ENCODE peak calls at places on chromosomes 16 and 17, in five cellular contexts. G is A549, J is GM12878, C is K562, M is HepG2. L is an unnamed sample.

GRCh38 chr17:78661092-78661770 is 84.0 kb upstream of the DNAH17 start:
- DNase-seq in C (no peak), J (no peak), G (peak), M (no peak), L (no peak)

GRCh38 chr17:39270923-39271322 is 45.2 kb upstream of the STAC2 start:
- DNase-seq in M (no peak), J (no peak), G (no peak), C (no peak), L (peak)

GRCh38 chr16:35399133-35399532 is 1939.7 kb downstream of the TP53TG3F start:
- DNase-seq in M (no peak), C (no peak), G (no peak), J (no peak), L (no peak)

GRCh38 chr16:50399411-50399810 is 30.6 kb upstream of the BRD7 start:
- DNase-seq in J (no peak), C (no peak), M (no peak), G (no peak), L (no peak)

GRCh38 chr17:60730273-60730672 is 52.6 kb downstream of the BCAS3 start:
- DNase-seq in C (no peak), J (no peak), G (no peak), M (no peak), L (no peak)

GRCh38 chr17:58332720-58333395 is 4.3 kb upstream of the TSPOAP1 start:
- DNase-seq in J (no peak), M (no peak), C (no peak), G (no peak), L (no peak)

GRCh38 chr17:58367462-58367861 is 15.5 kb upstream of the SUPT4H1 start:
- DNase-seq in C (peak), J (no peak), M (no peak), G (no peak), L (no peak)

GRCh38 chr16:75476817-75477216 is 12.3 kb upstream of the TMEM170A start:
- DNase-seq in G (no peak), C (no peak), J (no peak), M (no peak), L (no peak)

GRCh38 chr16:24754543-24754942 is 25.1 kb downstream of the TNRC6A start:
- DNase-seq in M (no peak), G (no peak), J (no peak), C (no peak), L (no peak)

GRCh38 chr16:81035975-81036750 is 521 bp downstream of the ATMIN start:
- DNase-seq in C (peak), G (peak), J (no peak), M (peak), L (peak)

GRCh38 chr17:73820686-73821448 is 176.6 kb upstream of the SDK2 start:
- DNase-seq in M (no peak), J (no peak), C (peak), G (no peak), L (peak)

GRCh38 chr17:56939869-56940484 is 20.9 kb downstream of the COIL start:
- DNase-seq in C (peak), M (peak), J (no peak), G (peak), L (peak)

GRCh38 chr16:11301645-11302513 is 20.7 kb upstream of the PRM1 start:
- DNase-seq in C (no peak), G (no peak), M (no peak), J (no peak), L (no peak)

GRCh38 chr16:85136705-85137322 is 24.5 kb upstream of the CIBAR2 start:
- DNase-seq in M (peak), G (no peak), C (no peak), J (no peak), L (peak)

GRCh38 chr16:64951193-64951592 is 170.7 kb downstream of the CDH11 start:
- DNase-seq in G (no peak), J (no peak), C (no peak), M (no peak), L (no peak)

GRCh38 chr16:70769131-70769530 is 31.8 kb downstream of the VAC14 start:
- DNase-seq in G (no peak), M (no peak), J (no peak), C (no peak), L (no peak)

GRCh38 chr17:64354396-64354795 is 36.3 kb downstream of the PECAM1 start:
- DNase-seq in M (no peak), C (no peak), G (no peak), J (no peak), L (peak)

GRCh38 chr17:67326440-67326839 is 39.9 kb downstream of the PSMD12 start:
- DNase-seq in C (no peak), M (no peak), J (no peak), G (no peak), L (no peak)

GRCh38 chr17:62703269-62703775 is 75.9 kb downstream of the MRC2 start:
- DNase-seq in M (no peak), J (no peak), C (peak), G (peak), L (no peak)

GRCh38 chr17:12727076-12727750 is 61.5 kb downstream of the MYOCD start:
- DNase-seq in C (no peak), J (no peak), M (no peak), G (no peak), L (no peak)

GRCh38 chr16:74635303-74635702 is 28.4 kb upstream of the GLG1 start:
- DNase-seq in M (peak), G (no peak), C (no peak), J (no peak), L (no peak)

GRCh38 chr17:4313482-4314114 is 49.8 kb upstream of the ANKFY1 start:
- DNase-seq in C (no peak), G (no peak), M (no peak), J (no peak), L (no peak)

GRCh38 chr16:82660078-82660645 is 33.4 kb downstream of the CDH13 start:
- DNase-seq in C (no peak), G (no peak), M (no peak), J (no peak), L (peak)

GRCh38 chr16:23207485-23207884 is 24.9 kb downstream of the SCNN1G start:
- DNase-seq in G (no peak), M (no peak), C (no peak), J (no peak), L (no peak)

GRCh38 chr17:21008516-21008915 is 34.3 kb downstream of the USP22 start:
- DNase-seq in M (no peak), C (no peak), G (no peak), J (no peak), L (no peak)

GRCh38 chr17:6514371-6514770 is 42.0 kb downstream of the PITPNM3 start:
- DNase-seq in G (no peak), C (no peak), M (no peak), J (no peak), L (no peak)

GRCh38 chr17:4515501-4515900 is 16.8 kb downstream of the SPNS2 start:
- DNase-seq in J (no peak), G (no peak), M (no peak), C (no peak), L (no peak)

GRCh38 chr16:12728471-12728870 is 75.2 kb downstream of the CPPED1 start:
- DNase-seq in J (no peak), G (no peak), C (no peak), M (no peak), L (peak)

GRCh38 chr17:38747385-38748328 is 479 bp downstream of the PCGF2 start:
- DNase-seq in G (no peak), C (peak), J (no peak), M (no peak), L (peak)

GRCh38 chr17:73359987-73360410 is 48.2 kb upstream of the CDC42EP4 start:
- DNase-seq in G (no peak), M (peak), J (no peak), C (no peak), L (peak)

GRCh38 chr16:46826618-46827017 is 4.4 kb downstream of the C16orf87 start:
- DNase-seq in C (no peak), G (no peak), M (no peak), J (no peak), L (no peak)

GRCh38 chr16:57592591-57593003 is 35.8 kb upstream of the ADGRG1 start:
- DNase-seq in C (no peak), M (no peak), J (no peak), G (no peak), L (no peak)

GRCh38 chr16:2663553-2664521 is 18.5 kb upstream of the KCTD5 start:
- DNase-seq in C (no peak), G (no peak), J (no peak), M (no peak), L (no peak)

GRCh38 chr17:36679815-36680467 is 78.6 kb downstream of the MRM1 start:
- DNase-seq in J (no peak), G (no peak), M (no peak), C (no peak), L (no peak)

GRCh38 chr17:76714822-76715461 is 4.2 kb upstream of the MXRA7 start:
- DNase-seq in G (no peak), C (peak), M (no peak), J (no peak), L (peak)

GRCh38 chr17:17351901-17352781 is 49.0 kb downstream of the NT5M start:
- DNase-seq in G (no peak), M (peak), J (no peak), C (peak), L (no peak)

GRCh38 chr17:14664511-14664910 is 363.6 kb downstream of the HS3ST3B1 start:
- DNase-seq in C (peak), J (no peak), M (no peak), G (no peak), L (peak)

GRCh38 chr17:288802-289356 is 63.7 kb downstream of the RPH3AL start:
- DNase-seq in M (no peak), C (no peak), G (no peak), J (no peak), L (no peak)

GRCh38 chr16:24036614-24037013 is 200.8 kb downstream of the PRKCB start:
- DNase-seq in C (peak), J (no peak), M (peak), G (peak), L (peak)

GRCh38 chr17:81396722-81397313 is 1.6 kb downstream of the BAHCC1 start:
- DNase-seq in J (no peak), C (no peak), G (peak), M (no peak), L (peak)
- TF ChIP-seq JUNB in J (no peak), C (no peak), G (no peak), M (no peak), L (no peak)

DNA sequence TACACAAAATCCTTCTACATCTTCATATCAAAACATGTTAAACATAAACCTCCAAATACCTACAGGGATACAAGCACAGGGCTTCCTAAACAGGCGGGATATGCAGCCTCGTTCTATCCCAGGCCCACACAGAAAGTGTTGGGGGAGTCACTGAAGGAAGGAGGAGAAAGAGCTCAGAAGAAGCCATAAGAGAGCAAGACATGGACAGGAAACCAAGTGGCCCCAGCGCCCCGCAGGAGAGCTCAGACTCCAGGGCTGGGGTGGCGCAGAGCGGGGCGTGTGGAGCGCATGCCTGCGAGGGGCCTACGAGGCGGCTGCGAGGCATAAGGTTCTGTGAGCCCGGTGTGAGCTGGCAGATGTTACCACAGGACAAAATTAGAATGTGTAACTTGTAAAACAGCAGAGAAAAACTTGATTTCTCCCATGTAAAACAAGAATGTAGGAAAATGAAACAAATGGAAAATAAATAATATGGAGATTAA is 11.0 kb upstream of the FASN start:
- DNase-seq in G (no peak), C (no peak), J (no peak), M (no peak), L (no peak)
- TF ChIP-seq JUNB in G (no peak), C (no peak), J (no peak), M (no peak), L (no peak)

GRCh38 chr17:2211661-2212327 is 91.8 kb downstream of the SMG6 start:
- DNase-seq in C (no peak), G (no peak), J (no peak), M (no peak), L (no peak)

GRCh38 chr17:2212328-2212981 is 91.1 kb downstream of the SMG6 start:
- DNase-seq in M (no peak), G (no peak), J (no peak), C (no peak), L (no peak)

GRCh38 chr17:2207815-2208515 is 95.6 kb downstream of the SMG6 start:
- DNase-seq in C (no peak), G (no peak), J (no peak), M (no peak), L (no peak)

GRCh38 chr17:2213291-2213960 is 90.2 kb downstream of the SMG6 start:
- DNase-seq in C (no peak), M (no peak), G (no peak), J (no peak), L (no peak)

GRCh38 chr17:2210726-2211125 is 92.9 kb downstream of the SMG6 start:
- DNase-seq in C (no peak), G (no peak), M (no peak), J (no peak), L (no peak)
- TF ChIP-seq JUNB in C (no peak), G (no peak), M (no peak), J (no peak), L (no peak)

GRCh38 chr17:31487063-31487647 is 95.7 kb downstream of the RAB11FIP4 start:
- DNase-seq in G (no peak), J (no peak), M (peak), C (no peak), L (no peak)

GRCh38 chr17:31486351-31487062 is 95.0 kb downstream of the RAB11FIP4 start:
- DNase-seq in C (no peak), J (no peak), G (no peak), M (no peak), L (no peak)

GRCh38 chr17:31488264-31488981 is 96.9 kb downstream of the RAB11FIP4 start:
- DNase-seq in M (no peak), J (no peak), C (peak), G (no peak), L (peak)

GRCh38 chr17:31488982-31489294 is 97.5 kb downstream of the RAB11FIP4 start:
- DNase-seq in G (no peak), J (no peak), C (no peak), M (no peak), L (peak)

DNA sequence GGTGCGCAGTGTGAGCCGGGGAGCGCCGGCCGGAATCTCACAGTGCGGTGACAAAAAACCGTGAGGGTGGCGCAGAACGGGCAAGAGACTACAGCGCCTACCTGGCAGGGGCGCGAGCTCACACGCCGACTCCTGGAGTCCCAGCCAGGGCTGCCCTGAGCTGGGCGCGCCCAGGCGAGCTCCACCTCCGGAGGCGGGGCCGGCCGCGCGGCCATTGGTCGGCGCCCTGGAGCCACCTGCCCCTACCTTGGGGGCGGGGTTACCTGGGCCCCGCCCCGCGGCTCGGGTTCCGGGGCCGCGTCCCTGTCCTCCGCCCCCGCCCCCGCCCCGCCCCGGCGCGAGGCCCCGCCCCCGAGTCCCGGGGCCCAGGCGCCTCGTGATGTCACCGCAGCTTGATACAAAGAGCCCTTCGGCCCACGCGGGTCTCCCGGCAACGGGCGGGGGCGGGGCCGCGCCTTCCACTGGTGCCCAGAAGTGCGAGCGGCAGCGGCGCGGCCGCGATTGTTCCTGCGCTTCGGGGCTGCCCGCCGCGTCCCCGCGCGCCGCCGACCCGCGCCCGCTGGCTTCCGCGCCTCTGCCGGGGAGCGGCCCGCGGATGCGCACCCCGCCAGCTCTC is 96.3 kb downstream of the RAB11FIP4 start:
- DNase-seq in C (peak), M (peak), J (no peak), G (peak), L (peak)
- TF ChIP-seq JUNB in C (no peak), M (no peak), J (no peak), G (no peak), L (no peak)

GRCh38 chr17:33049781-33050414 is 58.3 kb downstream of the SPACA3 start:
- DNase-seq in J (no peak), C (peak), G (peak), M (peak), L (peak)
- TF ChIP-seq JUNB in J (no peak), C (no peak), G (no peak), M (no peak), L (no peak)

L was measured in GM23338.